ENCODE peak calls at places on chromosomes 7 and 10, in eight cellular contexts. E is Caki2; X is glomerular endothelial cell; D is NCI-H1436; Q is activated gamma-delta T cell treated with anti-CD3 and anti-CD28 coated beads, Interleukin-2, amount 50 U/mL, for 16 hours; S is stimulated activated CD8-positive, alpha-beta memory T cell treated with anti-CD3 and anti-CD28 coated beads, Interleukin-12 subunit alpha, Interleukin-12 subunit beta, amount 100 ng/mL, for 1 hour; A is NCI-H1694 treated with DMSO at 0.1 percent for 48 hours; M is LoVo. K is an unnamed sample.

GRCh38 chr7:3399858-3400257 is 98.8 kb downstream of the SDK1 start:
- DNase-seq in S (no peak), E (no peak), D (no peak), M (no peak), X (no peak), Q (no peak), A (no peak), K (no peak)

GRCh38 chr7:100768784-100769183 is 35.4 kb downstream of the ZAN start:
- DNase-seq in A (no peak), M (no peak), X (no peak), Q (no peak), D (no peak), S (no peak), E (no peak), K (no peak)

GRCh38 chr10:23081891-23082290 is 13.5 kb upstream of the MSRB2 start:
- DNase-seq in A (no peak), M (no peak), S (no peak), D (no peak), Q (no peak), E (no peak), X (no peak), K (no peak)

GRCh38 chr10:119457966-119458766 is 84.4 kb downstream of the RGS10 start:
- DNase-seq in Q (no peak), A (no peak), D (no peak), M (no peak), S (no peak), E (no peak), X (no peak), K (no peak)

GRCh38 chr10:53387546-53387945 is 615.0 kb upstream of the MBL2 start:
- DNase-seq in A (no peak), D (no peak), X (no peak), M (no peak), Q (no peak), S (no peak), E (peak), K (no peak)

GRCh38 chr10:34163075-34163905 is 651.8 kb downstream of the PARD3 start:
- DNase-seq in A (no peak), M (no peak), Q (no peak), E (no peak), S (no peak), X (no peak), D (no peak), K (no peak)

GRCh38 chr7:128904381-128905197 is 5.9 kb downstream of the KCP start:
- DNase-seq in Q (no peak), S (no peak), E (peak), M (peak), D (peak), A (peak), X (no peak), K (peak)

GRCh38 chr7:157637216-157637954 is 300.6 kb downstream of the DNAJB6 start:
- DNase-seq in E (no peak), X (no peak), S (no peak), A (no peak), D (no peak), M (no peak), Q (no peak), K (no peak)

GRCh38 chr10:128873408-128873807 is 593.6 kb upstream of the MGMT start:
- DNase-seq in S (no peak), Q (no peak), D (no peak), M (no peak), E (no peak), X (no peak), A (no peak), K (no peak)

GRCh38 chr10:3099291-3100092 is 32.1 kb downstream of the PFKP start:
- DNase-seq in X (no peak), Q (no peak), D (no peak), S (no peak), A (no peak), M (no peak), E (no peak), K (no peak)

GRCh38 chr7:43591551-43592180 is 8.8 kb downstream of the STK17A start:
- DNase-seq in A (no peak), E (peak), M (peak), X (no peak), D (no peak), Q (no peak), S (no peak), K (no peak)

GRCh38 chr7:33686001-33686591 is 219.2 kb upstream of the BMPER start:
- DNase-seq in Q (no peak), A (no peak), X (no peak), M (no peak), D (no peak), E (no peak), S (no peak), K (no peak)

GRCh38 chr10:130236711-130237110 is 100.5 kb downstream of the GLRX3 start:
- DNase-seq in Q (no peak), S (no peak), E (no peak), D (no peak), X (no peak), A (no peak), M (no peak), K (no peak)

GRCh38 chr7:38637957-38638356 is 6.8 kb upstream of the AMPH start:
- DNase-seq in A (no peak), S (no peak), X (no peak), E (no peak), M (no peak), D (no peak), Q (no peak), K (no peak)

GRCh38 chr10:804787-805634 is 115.5 kb upstream of the DIP2C start:
- DNase-seq in D (no peak), A (no peak), S (no peak), M (no peak), X (no peak), Q (no peak), E (no peak), K (no peak)

GRCh38 chr7:107644704-107645083 is 15.9 kb upstream of the SLC26A4 start:
- DNase-seq in A (no peak), S (no peak), Q (no peak), D (no peak), E (no peak), X (no peak), M (no peak), K (no peak)

GRCh38 chr7:52917982-52918578 is 117.4 kb upstream of the POM121L12 start:
- DNase-seq in A (no peak), S (no peak), M (peak), E (no peak), X (no peak), D (no peak), Q (no peak), K (no peak)

GRCh38 chr7:138852469-138852868 is 54.5 kb upstream of the ATP6V0A4 start:
- DNase-seq in E (no peak), D (no peak), S (no peak), Q (no peak), A (no peak), M (no peak), X (no peak), K (no peak)

GRCh38 chr7:104341545-104341944 is 13.1 kb downstream of the LHFPL3 start:
- DNase-seq in M (no peak), S (no peak), D (no peak), Q (no peak), X (no peak), A (peak), E (no peak), K (peak)

GRCh38 chr10:73950155-73950554 is 39.2 kb downstream of the PLAU start:
- DNase-seq in X (no peak), S (no peak), D (no peak), E (no peak), M (no peak), A (no peak), Q (no peak), K (no peak)

GRCh38 chr10:117413928-117414618 is 38.8 kb upstream of the PDZD8 start:
- DNase-seq in M (peak), D (no peak), A (no peak), Q (no peak), S (no peak), E (peak), X (no peak), K (no peak)

GRCh38 chr7:135320277-135320676 is 86.6 kb downstream of the STRA8 start:
- DNase-seq in E (peak), X (peak), Q (no peak), A (peak), M (peak), D (no peak), S (no peak), K (peak)